ENCODE peak calls at places on chromosome 17, in five cellular contexts. A, W, R, D and S are unnamed samples.

GRCh38 chr17:1173456-1174370 is 6.1 kb downstream of the ABR start:
- DNase-seq in A (no peak), W (no peak), R (no peak), D (no peak), S (no peak)

GRCh38 chr17:67049025-67049739 is 4.8 kb downstream of the CACNG1 start:
- DNase-seq in A (no peak), W (no peak), R (no peak), D (no peak), S (no peak)

GRCh38 chr17:40602445-40603443 is 37.5 kb upstream of the CCR7 start:
- DNase-seq in A (no peak), W (no peak), R (peak), D (no peak), S (peak)

GRCh38 chr17:14169901-14170300 is 66.8 kb downstream of the CDRT15 start:
- DNase-seq in A (no peak), W (no peak), R (no peak), D (no peak), S (no peak)

GRCh38 chr17:4997302-4998026 is at the start of the genes INCA1 and KIF1C:
- DNase-seq in A (peak), W (peak), R (peak), D (peak), S (peak)

GRCh38 chr17:81387235-81388060 is 7.8 kb upstream of the BAHCC1 start:
- DNase-seq in A (peak), W (no peak), R (no peak), D (peak), S (no peak)

GRCh38 chr17:41402161-41402560 is 4.8 kb upstream of the KRT31 start:
- DNase-seq in A (no peak), W (no peak), R (no peak), D (no peak), S (no peak)

GRCh38 chr17:67420994-67421393 is 43.9 kb downstream of the PITPNC1 start:
- DNase-seq in A (no peak), W (no peak), R (no peak), D (no peak), S (no peak)

GRCh38 chr17:39027037-39027436 is 59.8 kb upstream of the FBXO47 start:
- DNase-seq in A (no peak), W (no peak), R (peak), D (peak), S (no peak)

GRCh38 chr17:71821512-71821911 is 299.3 kb upstream of the SOX9 start:
- DNase-seq in A (no peak), W (no peak), R (no peak), D (no peak), S (no peak)

GRCh38 chr17:44352922-44353655 is 8.0 kb downstream of the GRN start:
- DNase-seq in A (no peak), W (no peak), R (no peak), D (no peak), S (no peak)

GRCh38 chr17:15893333-15894024 is 51.5 kb upstream of the ADORA2B start:
- DNase-seq in A (no peak), W (no peak), R (no peak), D (no peak), S (no peak)

GRCh38 chr17:80103686-80104085 is 2.3 kb downstream of the GAA start:
- DNase-seq in A (no peak), W (no peak), R (no peak), D (no peak), S (no peak)

GRCh38 chr17:34291721-34292348 is 6.3 kb downstream of the CCL11 start:
- DNase-seq in A (no peak), W (no peak), R (no peak), D (no peak), S (no peak)

GRCh38 chr17:35588196-35588920 is 1.2 kb downstream of the AP2B1 start:
- DNase-seq in A (no peak), W (peak), R (no peak), D (peak), S (no peak)

GRCh38 chr17:13031718-13032350 is 14.0 kb upstream of the ELAC2 start:
- DNase-seq in A (no peak), W (peak), R (peak), D (peak), S (peak)

GRCh38 chr17:39737761-39738567 is at the start of gene GRB7:
- DNase-seq in A (no peak), W (no peak), R (no peak), D (peak), S (no peak)

GRCh38 chr17:44637066-44637465 is 19.2 kb upstream of the MEIOC start:
- DNase-seq in A (no peak), W (peak), R (no peak), D (no peak), S (no peak)

GRCh38 chr17:10151667-10152496 is 46.5 kb downstream of the GAS7 start:
- DNase-seq in A (peak), W (peak), R (no peak), D (no peak), S (no peak)

GRCh38 chr17:12789976-12790805 is 893 bp downstream of the ARHGAP44 start:
- DNase-seq in A (no peak), W (no peak), R (no peak), D (peak), S (no peak)

GRCh38 chr17:4247981-4248388 is 15.8 kb downstream of the ANKFY1 start:
- DNase-seq in A (no peak), W (no peak), R (no peak), D (peak), S (no peak)

GRCh38 chr17:58321571-58322525 is 6.7 kb downstream of the TSPOAP1 start:
- DNase-seq in A (no peak), W (no peak), R (no peak), D (no peak), S (no peak)

GRCh38 chr17:64387545-64388171 is 3.0 kb downstream of the PECAM1 start:
- DNase-seq in A (no peak), W (no peak), R (no peak), D (peak), S (no peak)

GRCh38 chr17:31743767-31744166 is 115.3 kb downstream of the COPRS start:
- DNase-seq in A (no peak), W (no peak), R (no peak), D (peak), S (no peak)

GRCh38 chr17:44267818-44268490 is at the start of gene SLC4A1:
- DNase-seq in A (no peak), W (no peak), R (no peak), D (no peak), S (no peak)

GRCh38 chr17:48624544-48625501 is 1.3 kb downstream of the HOXB9 start:
- DNase-seq in A (no peak), W (no peak), R (no peak), D (peak), S (no peak)

GRCh38 chr17:11885051-11885450 is 112.2 kb downstream of the ZNF18 start:
- DNase-seq in A (no peak), W (no peak), R (no peak), D (no peak), S (no peak)

GRCh38 chr17:40106760-40107265 is 6.4 kb upstream of the NR1D1 start:
- DNase-seq in A (no peak), W (no peak), R (no peak), D (peak), S (no peak)

GRCh38 chr17:38912221-38912813 is 13.1 kb upstream of the LASP1NB start:
- DNase-seq in A (no peak), W (no peak), R (no peak), D (no peak), S (no peak)

GRCh38 chr17:12815642-12816141 is 26.4 kb downstream of the ARHGAP44 start:
- DNase-seq in A (no peak), W (no peak), R (no peak), D (no peak), S (no peak)

GRCh38 chr17:77256710-77257109 is 115.9 kb downstream of the SEC14L1 start:
- DNase-seq in A (no peak), W (no peak), R (no peak), D (no peak), S (no peak)

GRCh38 chr17:70100983-70101382 is 26.0 kb downstream of the KCNJ16 start:
- DNase-seq in A (no peak), W (no peak), R (no peak), D (no peak), S (no peak)

GRCh38 chr17:79927136-79927661 is 88.0 kb upstream of the CBX4 start:
- DNase-seq in A (no peak), W (no peak), R (no peak), D (no peak), S (no peak)

GRCh38 chr17:68145088-68145487 is 102.8 kb upstream of the AMZ2 start:
- DNase-seq in A (no peak), W (no peak), R (no peak), D (no peak), S (no peak)

GRCh38 chr17:68646626-68647526 is 45.7 kb upstream of the FAM20A start:
- DNase-seq in A (no peak), W (no peak), R (no peak), D (no peak), S (no peak)

GRCh38 chr17:2929881-2930533 is 133.4 kb downstream of the OR1D5 start:
- DNase-seq in A (no peak), W (no peak), R (no peak), D (peak), S (no peak)

GRCh38 chr17:76251478-76252039 is 11.3 kb upstream of the RNF157 start:
- DNase-seq in A (no peak), W (no peak), R (no peak), D (no peak), S (no peak)